ENCODE peak calls at places on chromosomes 16 and 17, in eight cellular contexts. S is NT2/D1; X is adipocyte; P is fibroblast of the conjunctiva; Y is choroid plexus epithelial cell; H is HTR-8/SVneo; O is skeletal muscle cell; J is activated CD4-positive, alpha-beta T cell treated with anti-CD3 and anti-CD28 coated beads for 4 hours. U is an unnamed sample.

GRCh38 chr17:41987642-41988041 is 21.0 kb downstream of the CNP start:
- DNase-seq in S (no peak), X (no peak), P (no peak), Y (peak; percentile 51), H (no peak), O (no peak), J (no peak), U (no peak)

GRCh38 chr17:40312131-40312731 is 3.3 kb downstream of the RARA start:
- DNase-seq in S (no peak), X (no peak), P (no peak), Y (no peak), H (no peak), O (no peak), J (no peak), U (no peak)

GRCh38 chr17:66889480-66890230 is 54.7 kb downstream of the CACNG5 start:
- DNase-seq in S (no peak), X (no peak), P (no peak), Y (no peak), H (no peak), O (no peak), J (no peak), U (no peak)

GRCh38 chr16:31872201-31872600 is 1.4 kb upstream of the ZNF267 start:
- DNase-seq in S (no peak), X (no peak), P (no peak), Y (no peak), H (no peak), O (no peak), J (no peak), U (no peak)

GRCh38 chr17:67992541-67993152 is 3.6 kb downstream of the C17orf58 start:
- DNase-seq in S (no peak), X (no peak), P (no peak), Y (peak; percentile 66), H (no peak), O (no peak), J (no peak), U (no peak)

GRCh38 chr16:87053016-87053982 is 263.9 kb downstream of the C16orf95 start:
- DNase-seq in S (no peak), X (peak; percentile 5), P (no peak), Y (no peak), H (no peak), O (no peak), J (no peak), U (no peak)

GRCh38 chr16:51818342-51818944 is 667.4 kb upstream of the SALL1 start:
- DNase-seq in S (peak; percentile 58), X (peak; percentile 67), P (peak; percentile 17), Y (peak; percentile 83), H (peak; percentile 14), O (no peak), J (no peak), U (no peak)

GRCh38 chr17:78852709-78853111 is 12.1 kb upstream of the USP36 start:
- DNase-seq in S (no peak), X (no peak), P (no peak), Y (no peak), H (no peak), O (no peak), J (no peak), U (no peak)

GRCh38 chr17:48909796-48910195 is 1.6 kb downstream of the UBE2Z start:
- DNase-seq in S (no peak), X (peak; percentile 32), P (no peak), Y (peak; percentile 37), H (no peak), O (no peak), J (no peak), U (no peak)

GRCh38 chr16:87335968-87336849 is 19.0 kb upstream of the C16orf95 start:
- DNase-seq in S (no peak), X (no peak), P (no peak), Y (no peak), H (no peak), O (no peak), J (no peak), U (no peak)

GRCh38 chr16:86222541-86222940 is 287.8 kb upstream of the FOXF1 start:
- DNase-seq in S (no peak), X (peak; percentile 73), P (peak; percentile 32), Y (peak; percentile 19), H (no peak), O (no peak), J (no peak), U (no peak)

GRCh38 chr17:35920229-35920628 is 10.3 kb downstream of the RDM1 start:
- DNase-seq in S (no peak), X (no peak), P (no peak), Y (no peak), H (no peak), O (no peak), J (no peak), U (no peak)

GRCh38 chr17:75647921-75648320 is 14.7 kb downstream of the SMIM5 start:
- DNase-seq in S (no peak), X (no peak), P (no peak), Y (no peak), H (no peak), O (no peak), J (no peak), U (no peak)

GRCh38 chr17:28925912-28926365 is 23.1 kb upstream of the DHRS13 start:
- DNase-seq in S (no peak), X (peak; percentile 63), P (no peak), Y (peak; percentile 87), H (peak; percentile 67), O (peak; percentile 72), J (peak; percentile 56), U (no peak)

GRCh38 chr16:83365166-83365565 is 442.6 kb upstream of the HSBP1 start:
- DNase-seq in S (no peak), X (no peak), P (no peak), Y (no peak), H (no peak), O (peak; percentile 7), J (no peak), U (no peak)

GRCh38 chr17:67442787-67443624 is 65.9 kb downstream of the PITPNC1 start:
- DNase-seq in S (no peak), X (no peak), P (no peak), Y (no peak), H (no peak), O (no peak), J (no peak), U (no peak)

GRCh38 chr17:15999974-16000827 is 577 bp downstream of the TTC19 start:
- DNase-seq in S (no peak), X (peak; percentile 69), P (no peak), Y (peak; percentile 45), H (peak; percentile 39), O (no peak), J (no peak), U (peak; percentile 68)